ENCODE peak calls at places on chromosomes 7 and 10, in seven cellular contexts. O, Z, C, S, N, U and T are unnamed samples. For H3K36me3, the result is how much of the 10 kb centered on the place peaks cover.

GRCh38 chr10:714214-714613 is 24.7 kb upstream of the DIP2C start:
- DNase-seq in O (no peak), Z (no peak), C (no peak), S (no peak), N (no peak), U (no peak), T (no peak)

GRCh38 chr10:58291538-58292174 is 22.7 kb downstream of the CISD1 start:
- DNase-seq in O (no peak), Z (peak), C (no peak), S (no peak), N (peak), U (peak), T (no peak)

GRCh38 chr10:11663763-11664555 is 52.5 kb upstream of the USP6NL start:
- DNase-seq in O (no peak), Z (no peak), C (no peak), S (no peak), N (no peak), U (no peak), T (peak)

GRCh38 chr7:139446051-139446890 is 37.2 kb downstream of the KLRG2 start:
- DNase-seq in O (no peak), Z (no peak), C (no peak), S (no peak), N (no peak), U (no peak), T (no peak)

GRCh38 chr7:148914208-148914777 is 30.2 kb upstream of the EZH2 start:
- DNase-seq in O (no peak), Z (no peak), C (no peak), S (no peak), N (peak), U (no peak), T (no peak)

GRCh38 chr7:34823650-34824258 is 165.7 kb downstream of the NPSR1 start:
- DNase-seq in O (peak), Z (no peak), C (no peak), S (peak), N (peak), U (no peak), T (peak)

GRCh38 chr10:63266337-63267327 is 133.5 kb downstream of the NRBF2 start:
- DNase-seq in O (no peak), Z (no peak), C (no peak), S (no peak), N (peak), U (no peak), T (no peak)

GRCh38 chr7:47669178-47669878 is 87.4 kb upstream of the TNS3 start:
- DNase-seq in O (peak), Z (peak), C (peak), S (peak), N (peak), U (peak), T (peak)

GRCh38 chr7:131231381-131232220 is 96.1 kb upstream of the MKLN1 start:
- DNase-seq in O (peak), Z (peak), C (peak), S (peak), N (peak), U (peak), T (peak)

GRCh38 chr7:48052748-48053147 is 17.4 kb downstream of the C7orf57 start:
- DNase-seq in O (no peak), Z (no peak), C (no peak), S (no peak), N (peak), U (no peak), T (no peak)

GRCh38 chr7:85940798-85941197 is 702.9 kb upstream of the GRM3 start:
- DNase-seq in O (no peak), Z (no peak), C (no peak), S (no peak), N (no peak), U (no peak), T (no peak)

GRCh38 chr7:76397409-76398183 is 11.9 kb downstream of the SSC4D start:
- DNase-seq in O (peak), Z (peak), C (peak), S (peak), N (peak), U (peak), T (peak)

GRCh38 chr7:130272456-130273080 is 5.9 kb downstream of the CPA2 start:
- DNase-seq in O (no peak), Z (peak), C (no peak), S (no peak), N (no peak), U (no peak), T (no peak)

GRCh38 chr7:6015917-6016652 is 7.0 kb downstream of the AIMP2 start:
- DNase-seq in O (peak), Z (peak), C (peak), S (peak), N (peak), U (peak), T (no peak)

DNA sequence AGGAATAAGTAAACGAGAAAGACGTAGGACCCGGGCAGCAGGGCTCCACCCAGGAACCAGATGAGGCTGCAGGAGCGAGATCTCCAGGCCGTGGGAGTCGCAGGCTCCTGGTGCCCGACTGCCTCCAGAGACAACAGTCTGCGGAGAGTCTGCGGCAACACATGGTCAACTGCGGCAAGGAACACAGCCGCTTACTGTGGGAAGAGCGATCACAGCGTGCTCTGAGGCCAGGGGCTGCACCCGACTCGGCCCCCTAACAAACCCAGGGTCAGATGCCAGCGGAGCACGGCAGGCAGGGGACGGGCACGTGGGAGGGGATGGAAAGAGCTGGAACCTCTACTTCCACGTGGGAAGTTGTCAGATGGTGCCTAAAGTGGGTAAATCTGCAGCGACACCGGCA is 26.6 kb downstream of the GET4 start:
- DNase-seq in O (no peak), Z (no peak), C (no peak), S (no peak), N (no peak), U (no peak), T (no peak)
- H3K36me3 ChIP-seq in O (under half), Z (under half), C (under half), S (under half), N (under half), U (under half), T (under half)

GRCh38 chr7:144835668-144836544 is at the start of gene TPK1:
- DNase-seq in O (peak), Z (peak), C (peak), S (peak), N (peak), U (peak), T (peak)
- H3K27ac ChIP-seq in O (peak), Z (peak), C (peak), S (peak), N (peak), U (peak), T (peak)

GRCh38 chr10:102017295-102017694 is 38.7 kb downstream of the ARMH3 start:
- DNase-seq in O (no peak), Z (no peak), C (no peak), S (no peak), N (no peak), U (no peak), T (no peak)
- H3K36me3 ChIP-seq in O (under half), Z (half or more), C (under half), S (under half), N (under half), U (under half), T (under half)

DNA sequence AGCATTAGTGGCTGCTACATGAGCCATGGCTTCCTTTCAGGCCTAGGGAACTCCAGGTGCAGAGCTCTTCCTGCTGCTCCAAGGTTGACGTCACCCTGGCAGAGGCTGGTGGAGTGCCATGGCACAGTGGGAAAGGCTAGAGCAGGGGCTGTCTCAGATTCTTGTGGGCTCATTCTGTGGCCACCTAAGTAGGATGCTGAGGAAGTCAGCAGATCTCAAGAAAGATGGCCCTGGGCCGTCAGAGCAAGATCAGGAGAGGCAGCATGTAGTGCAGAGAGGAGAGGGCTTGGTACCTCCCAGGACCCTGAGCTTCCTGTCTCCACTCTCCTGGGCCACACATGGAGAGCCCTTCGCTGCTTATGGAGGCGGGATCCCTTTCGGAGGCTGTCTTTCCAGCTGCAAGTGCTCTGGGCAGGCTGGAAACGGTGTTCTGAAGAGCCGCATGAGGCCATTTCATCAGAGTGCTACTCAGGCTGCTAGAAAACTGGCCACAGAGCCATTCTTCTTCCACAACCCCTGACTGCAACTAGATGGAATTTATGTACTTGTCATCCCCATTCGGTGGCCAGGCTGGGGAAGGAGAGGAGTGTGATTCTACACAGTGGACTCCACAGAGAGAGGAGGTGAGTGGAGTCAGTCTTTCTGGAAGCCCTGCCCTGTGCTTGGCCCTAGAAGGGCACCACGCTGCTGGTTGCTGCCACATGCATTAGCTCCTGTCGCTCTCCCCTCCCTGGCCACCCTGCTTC is 304.2 kb downstream of the RPS24 start:
- DNase-seq in O (peak), Z (peak), C (peak), S (no peak), N (no peak), U (no peak), T (peak)
- H3K27ac ChIP-seq in O (no peak), Z (no peak), C (no peak), S (no peak), N (no peak), U (peak), T (no peak)

GRCh38 chr10:103968441-103969391 is 1.8 kb downstream of the SLK start:
- DNase-seq in O (no peak), Z (no peak), C (no peak), S (no peak), N (peak), U (no peak), T (no peak)
- H3K36me3 ChIP-seq in O (under half), Z (under half), C (under half), S (under half), N (under half), U (under half), T (under half)

GRCh38 chr10:52453501-52453900 is 139.4 kb downstream of the DKK1 start:
- DNase-seq in O (no peak), Z (no peak), C (no peak), S (no peak), N (no peak), U (no peak), T (no peak)

GRCh38 chr10:52451817-52452216 is 137.7 kb downstream of the DKK1 start:
- DNase-seq in O (no peak), Z (no peak), C (no peak), S (no peak), N (peak), U (no peak), T (no peak)

GRCh38 chr10:52455095-52455494 is 141.0 kb downstream of the DKK1 start:
- DNase-seq in O (no peak), Z (no peak), C (no peak), S (no peak), N (no peak), U (no peak), T (no peak)

GRCh38 chr10:52452600-52453493 is 138.8 kb downstream of the DKK1 start:
- DNase-seq in O (no peak), Z (no peak), C (no peak), S (no peak), N (no peak), U (no peak), T (no peak)

GRCh38 chr10:52454476-52454875 is 140.4 kb downstream of the DKK1 start:
- DNase-seq in O (no peak), Z (no peak), C (no peak), S (no peak), N (no peak), U (no peak), T (no peak)
- H3K27ac ChIP-seq in O (no peak), Z (no peak), C (no peak), S (no peak), N (no peak), U (no peak), T (no peak)